ENCODE peak calls at places on chromosomes 7 and 10, in ten cellular contexts. U is mesothelial cell of epicardium, L is AG09319, F is thoracic aorta, Q is uterus, Y is WERI-Rb-1, O is lower lobe of right lung, N is neural progenitor cell, K is progenitor cell of endocrine pancreas, H is heart right ventricle. S is an unnamed sample.

GRCh38 chr10:85544956-85545355 is 821.6 kb downstream of the GRID1 start:
- DNase-seq in Q (no peak), K (no peak), O (no peak), H (no peak), L (no peak), F (no peak), Y (no peak), U (no peak), N (no peak), S (no peak)

GRCh38 chr7:75983471-75984129 is 10.8 kb downstream of the TMEM120A start:
- DNase-seq in N (no peak), U (no peak), O (no peak), Q (peak), H (no peak), Y (no peak), L (no peak), F (no peak), K (no peak), S (no peak)

GRCh38 chr7:35753761-35754603 is 46.9 kb upstream of the SEPTIN7 start:
- DNase-seq in H (peak), N (no peak), O (no peak), Y (no peak), F (no peak), U (no peak), K (no peak), L (no peak), Q (peak), S (no peak)

GRCh38 chr10:98376485-98376884 is 38.5 kb downstream of the PYROXD2 start:
- DNase-seq in L (peak), Q (no peak), U (no peak), O (no peak), Y (no peak), K (no peak), H (no peak), F (no peak), N (no peak), S (peak)

GRCh38 chr10:14062528-14063260 is 268.0 kb downstream of the FRMD4A start:
- DNase-seq in K (no peak), H (no peak), U (no peak), Y (no peak), O (no peak), Q (no peak), L (no peak), F (no peak), N (no peak), S (no peak)

GRCh38 chr7:6636741-6637543 is at the start of gene ZNF316:
- DNase-seq in Y (peak), K (peak), Q (peak), L (peak), O (peak), F (no peak), H (peak), N (no peak), U (no peak), S (no peak)

GRCh38 chr10:89745903-89746302 is 44.5 kb downstream of the KIF20B start:
- DNase-seq in L (no peak), F (no peak), Q (no peak), H (no peak), O (no peak), U (no peak), K (no peak), N (no peak), Y (no peak), S (no peak)

GRCh38 chr10:131219955-131220489 is 91.5 kb downstream of the TCERG1L start:
- DNase-seq in F (no peak), N (no peak), H (no peak), Y (no peak), K (no peak), L (no peak), Q (no peak), U (no peak), O (peak), S (no peak)

GRCh38 chr10:93462371-93462770 is 19.8 kb downstream of the MYOF start:
- DNase-seq in N (no peak), U (no peak), Q (no peak), L (no peak), O (no peak), K (no peak), Y (no peak), F (no peak), H (no peak), S (no peak)

GRCh38 chr10:63720072-63720537 is 198.9 kb downstream of the REEP3 start:
- DNase-seq in N (peak), L (no peak), H (no peak), O (no peak), U (no peak), Y (peak), K (no peak), Q (no peak), F (no peak), S (no peak)

GRCh38 chr10:28858641-28859040 is 181.3 kb downstream of the BAMBI start:
- DNase-seq in Y (no peak), Q (no peak), O (no peak), N (no peak), U (no peak), H (no peak), L (no peak), K (no peak), F (no peak), S (no peak)

GRCh38 chr10:12825255-12825654 is 176.3 kb downstream of the CCDC3 start:
- DNase-seq in F (no peak), L (no peak), H (no peak), U (no peak), K (no peak), Y (no peak), N (no peak), Q (no peak), O (no peak), S (peak)

GRCh38 chr10:14611971-14612693 is 162.6 kb downstream of the FAM107B start:
- DNase-seq in F (no peak), H (no peak), Y (no peak), L (no peak), O (no peak), N (no peak), Q (no peak), U (no peak), K (no peak), S (no peak)

GRCh38 chr7:91517408-91517807 is 253.2 kb downstream of the FZD1 start:
- DNase-seq in N (no peak), H (no peak), Q (no peak), O (no peak), F (no peak), L (no peak), Y (no peak), U (no peak), K (no peak), S (no peak)

GRCh38 chr10:124172241-124172661 is 78.9 kb upstream of the CHST15 start:
- DNase-seq in K (no peak), F (no peak), L (no peak), N (no peak), Y (no peak), U (peak), H (no peak), Q (no peak), O (no peak), S (no peak)

GRCh38 chr10:93911865-93912264 is 18.1 kb downstream of the SLC35G1 start:
- DNase-seq in L (no peak), Q (no peak), H (no peak), K (no peak), Y (no peak), O (no peak), U (no peak), F (no peak), N (no peak), S (no peak)

GRCh38 chr7:128347573-128348147 is 4.0 kb upstream of the RBM28 start:
- DNase-seq in L (no peak), O (peak), Y (peak), F (no peak), U (no peak), N (peak), H (peak), K (no peak), Q (peak), S (no peak)

GRCh38 chr10:17084989-17085725 is 44.5 kb downstream of the CUBN start:
- DNase-seq in Y (no peak), L (no peak), O (no peak), N (no peak), H (peak), Q (peak), U (no peak), K (no peak), F (no peak), S (no peak)

GRCh38 chr7:17654940-17655339 is 285.4 kb downstream of the SNX13 start:
- DNase-seq in N (no peak), O (no peak), L (no peak), K (no peak), Y (no peak), Q (no peak), H (no peak), F (no peak), U (no peak), S (no peak)

DNA sequence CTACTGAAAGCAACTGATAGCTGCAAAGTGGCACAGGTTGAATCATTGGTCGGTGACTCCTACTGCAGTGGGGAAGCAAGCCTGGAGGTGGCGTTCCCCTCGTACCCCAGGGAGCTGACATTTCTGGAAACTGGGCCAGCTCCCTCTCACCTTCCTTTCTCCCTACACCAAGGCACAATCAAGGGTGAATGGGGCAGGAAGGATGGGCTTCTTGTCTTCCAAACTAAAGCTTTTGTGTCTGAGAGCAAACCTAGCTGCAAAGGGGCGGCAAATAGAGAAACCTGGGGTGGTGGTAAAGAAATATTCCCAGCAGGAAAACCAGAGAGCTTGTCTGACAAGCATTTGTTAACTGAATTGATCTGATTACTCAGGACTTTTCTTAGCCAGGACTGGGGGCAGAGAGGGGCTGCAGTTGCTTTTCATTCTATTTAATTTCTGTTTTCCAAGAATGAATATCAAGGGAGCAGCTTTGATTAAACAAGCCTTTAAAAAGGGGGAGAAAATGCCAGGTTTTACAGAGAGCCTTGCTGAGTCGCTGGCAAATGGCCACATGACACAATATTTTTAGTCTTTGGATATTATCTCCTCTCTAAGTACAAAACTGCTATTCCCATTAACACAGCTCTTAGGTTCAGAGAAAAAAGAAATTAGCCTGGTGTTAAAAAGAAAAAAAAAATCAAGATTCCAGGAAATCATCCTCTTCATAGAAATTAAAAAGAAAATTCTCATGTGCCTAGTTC is 27.8 kb downstream of the CDHR3 start:
- DNase-seq in N (peak), Q (peak), U (no peak), Y (no peak), K (no peak), O (no peak), H (no peak), F (no peak), L (no peak), S (no peak)
- TF ChIP-seq CTCF in N (peak), Q (no peak), U (no peak), Y (peak), K (peak), O (no peak), H (no peak), F (no peak), L (no peak), S (peak)

GRCh38 chr10:95907454-95908253 is at the start of gene CC2D2B:
- DNase-seq in Q (peak), O (peak), L (peak), H (peak), N (peak), Y (peak), K (peak), F (peak), U (peak), S (peak)
- TF ChIP-seq CTCF in Q (no peak), O (peak), L (no peak), H (no peak), N (no peak), Y (peak), K (peak), F (no peak), U (no peak), S (peak)

GRCh38 chr7:4960363-4960762 is 1.4 kb upstream of the MMD2 start:
- DNase-seq in Q (no peak), L (no peak), O (no peak), U (no peak), Y (peak), N (no peak), F (no peak), K (no peak), H (no peak), S (no peak)
- TF ChIP-seq CTCF in Q (no peak), L (no peak), O (no peak), U (no peak), Y (peak), N (no peak), F (no peak), K (no peak), H (no peak), S (no peak)

GRCh38 chr7:157760004-157760730 is 423.4 kb downstream of the DNAJB6 start:
- DNase-seq in Y (peak), N (peak), L (no peak), U (no peak), F (no peak), O (no peak), K (no peak), H (no peak), Q (no peak), S (no peak)
- TF ChIP-seq CTCF in Y (peak), N (peak), L (no peak), U (no peak), F (no peak), O (no peak), K (peak), H (no peak), Q (no peak), S (no peak)

DNA sequence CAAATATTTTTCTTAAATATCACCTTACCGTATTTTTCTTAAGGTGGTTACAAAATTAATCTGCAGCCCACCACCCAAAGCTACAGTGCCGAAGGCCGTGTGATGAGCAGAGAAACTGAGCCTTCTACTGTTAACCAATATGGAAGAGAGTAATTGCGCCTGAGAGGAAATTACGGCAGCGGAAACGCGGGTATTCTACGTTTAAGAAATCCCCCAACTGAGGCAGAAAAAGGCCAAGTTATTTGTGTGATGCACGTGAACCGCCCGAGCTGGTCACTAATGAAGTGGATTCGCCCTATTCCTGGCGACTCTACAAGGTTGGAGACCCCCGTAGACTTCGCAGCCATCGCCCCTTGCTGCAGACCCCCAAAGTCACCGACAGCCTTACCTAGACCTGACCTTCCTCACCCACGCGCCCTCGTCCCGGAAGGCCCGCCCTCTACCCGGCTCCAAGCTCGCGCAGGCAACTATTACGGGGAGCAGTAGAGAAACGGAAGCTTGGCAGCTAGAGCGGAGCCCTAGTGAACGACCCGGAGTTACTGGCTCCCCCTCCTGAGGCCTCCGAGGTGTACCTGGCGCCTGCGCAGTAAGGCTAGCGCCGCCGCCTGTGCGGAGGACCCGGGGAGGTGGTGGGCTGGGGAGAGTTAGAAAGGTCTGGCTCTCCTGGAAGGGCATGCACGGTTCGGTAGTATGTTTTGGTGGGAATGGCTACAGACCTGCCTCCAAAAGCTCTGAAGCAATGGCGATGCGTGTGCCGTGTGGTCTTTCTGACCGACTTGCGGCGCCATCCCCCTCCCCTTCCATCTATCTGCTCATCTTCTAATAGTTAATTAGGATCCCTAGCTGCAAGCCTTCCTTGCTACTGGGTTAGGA is at the start of gene MRPS33:
- DNase-seq in Q (peak), K (peak), O (peak), H (peak), L (peak), Y (peak), N (peak), U (peak), F (peak), S (peak)
- TF ChIP-seq CTCF in Q (peak), K (peak), O (peak), H (peak), L (peak), Y (peak), N (peak), U (no peak), F (no peak), S (peak)

GRCh38 chr7:27143022-27143949 is at the start of gene HOXA5:
- DNase-seq in F (no peak), H (no peak), Q (peak), Y (peak), L (no peak), U (peak), K (peak), N (peak), O (no peak), S (peak)
- TF ChIP-seq CTCF in F (peak), H (peak), Q (peak), Y (peak), L (peak), U (peak), K (peak), N (peak), O (peak), S (peak)

DNA sequence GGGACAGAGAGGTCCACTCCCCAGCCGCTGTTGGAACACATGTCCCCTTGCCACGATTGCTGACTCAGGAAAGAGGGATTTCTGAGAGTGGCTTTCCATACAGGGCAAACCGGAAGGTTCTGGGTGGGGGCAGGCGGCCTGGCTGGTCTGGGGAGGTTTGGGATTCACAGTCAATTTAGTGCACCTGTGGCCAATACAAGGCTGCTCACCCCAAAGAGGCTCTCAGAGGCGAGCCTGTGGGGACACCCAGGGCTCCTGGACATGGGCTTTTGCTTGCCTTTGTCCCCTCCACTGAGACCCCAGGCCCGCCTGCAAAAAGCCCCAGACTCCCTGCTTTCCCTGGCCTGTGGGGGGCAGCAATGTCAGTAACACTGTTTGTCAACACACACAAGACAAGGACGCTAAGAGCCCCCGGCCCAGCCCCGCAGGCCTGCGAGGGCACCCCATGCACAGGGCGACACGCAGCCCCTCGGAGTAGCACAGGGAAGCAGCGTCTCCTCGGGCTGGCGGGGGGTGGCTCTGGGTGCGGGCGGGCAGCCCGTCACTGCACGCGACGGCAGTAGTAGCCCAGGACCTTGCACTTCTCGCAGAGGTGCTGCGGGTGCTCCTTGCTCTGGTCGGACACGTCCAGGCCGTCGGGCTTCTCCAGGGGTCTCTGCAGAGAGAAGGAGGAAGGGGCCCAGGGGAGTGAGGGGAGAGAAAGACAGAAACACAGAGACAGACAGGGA is 38.7 kb downstream of the PPIF start:
- DNase-seq in H (no peak), F (no peak), O (peak), K (peak), Q (peak), N (peak), U (peak), Y (peak), L (no peak), S (no peak)
- TF ChIP-seq CTCF in H (no peak), F (no peak), O (no peak), K (peak), Q (no peak), N (peak), U (no peak), Y (peak), L (no peak), S (no peak)